ENCODE peak calls at places on chromosomes 16 and 17, in ten cellular contexts. F, D, C, W, Y, K, P, S, V and J are unnamed samples. For H3K36me3, the result is how much of the 10 kb centered on the place peaks cover.

GRCh38 chr17:42101513-42102292 is 3.4 kb upstream of the ZNF385C start:
- DNase-seq in F (peak), D (peak), C (peak), W (no peak), Y (peak), K (peak), P (peak), S (peak), V (peak), J (peak)

GRCh38 chr17:60151355-60151754 is 1.6 kb downstream of the CA4 start:
- DNase-seq in F (no peak), D (no peak), C (no peak), W (no peak), Y (no peak), K (no peak), P (no peak), S (no peak), V (no peak), J (no peak)

GRCh38 chr16:57653936-57654335 is 14.2 kb upstream of the ADGRG3 start:
- DNase-seq in F (no peak), D (no peak), C (no peak), W (no peak), Y (peak), K (no peak), P (no peak), S (no peak), V (no peak), J (no peak)

GRCh38 chr16:66750279-66751134 is 902 bp downstream of the DYNC1LI2 start:
- DNase-seq in F (no peak), D (no peak), C (no peak), W (no peak), Y (peak), K (no peak), P (no peak), S (no peak), V (no peak), J (no peak)

GRCh38 chr17:79888811-79889634 is 49.8 kb upstream of the CBX4 start:
- DNase-seq in F (no peak), D (no peak), C (no peak), W (no peak), Y (no peak), K (no peak), P (no peak), S (no peak), V (peak), J (no peak)

GRCh38 chr17:49571283-49571682 is 4.4 kb upstream of the NXPH3 start:
- DNase-seq in F (no peak), D (no peak), C (no peak), W (no peak), Y (no peak), K (no peak), P (no peak), S (no peak), V (peak), J (peak)

GRCh38 chr17:83036666-83037065 is 42.7 kb upstream of the METRNL start:
- DNase-seq in F (no peak), D (no peak), C (no peak), W (no peak), Y (no peak), K (no peak), P (no peak), S (no peak), V (no peak), J (no peak)

GRCh38 chr17:75848523-75849303 is 4.5 kb upstream of the UNC13D start:
- DNase-seq in F (peak), D (peak), C (no peak), W (peak), Y (peak), K (peak), P (peak), S (peak), V (peak), J (peak)

GRCh38 chr16:30354423-30355143 is 525 bp downstream of the CD2BP2 start:
- DNase-seq in F (no peak), D (peak), C (no peak), W (no peak), Y (peak), K (no peak), P (no peak), S (no peak), V (no peak), J (no peak)

GRCh38 chr17:73690581-73691135 is 46.4 kb upstream of the SDK2 start:
- DNase-seq in F (no peak), D (no peak), C (no peak), W (no peak), Y (no peak), K (no peak), P (no peak), S (peak), V (no peak), J (no peak)

GRCh38 chr17:1055751-1056645 is 59.1 kb downstream of the TIMM22 start:
- DNase-seq in F (peak), D (peak), C (peak), W (no peak), Y (peak), K (peak), P (peak), S (peak), V (no peak), J (peak)

GRCh38 chr17:57440522-57441269 is 184.4 kb downstream of the MSI2 start:
- DNase-seq in F (peak), D (no peak), C (peak), W (peak), Y (peak), K (peak), P (peak), S (peak), V (no peak), J (peak)

GRCh38 chr16:89574681-89575246 is 794 bp upstream of the CPNE7 start:
- DNase-seq in F (no peak), D (no peak), C (peak), W (peak), Y (peak), K (peak), P (no peak), S (peak), V (peak), J (peak)

GRCh38 chr17:29289852-29290251 is 4.1 kb downstream of the NUFIP2 start:
- DNase-seq in F (no peak), D (no peak), C (no peak), W (no peak), Y (no peak), K (no peak), P (no peak), S (no peak), V (no peak), J (no peak)

GRCh38 chr17:2030779-2031163 is 818 bp downstream of the DPH1 start:
- DNase-seq in F (no peak), D (peak), C (no peak), W (peak), Y (no peak), K (no peak), P (no peak), S (no peak), V (no peak), J (peak)

GRCh38 chr17:47700471-47701449 is 6.8 kb downstream of the TBKBP1 start:
- DNase-seq in F (no peak), D (no peak), C (no peak), W (no peak), Y (no peak), K (no peak), P (no peak), S (no peak), V (peak), J (no peak)

GRCh38 chr16:7160093-7160492 is 172.6 kb upstream of the RBFOX1 start:
- DNase-seq in F (no peak), D (no peak), C (no peak), W (no peak), Y (no peak), K (no peak), P (no peak), S (no peak), V (no peak), J (no peak)

GRCh38 chr17:39920218-39921210 is 2.1 kb upstream of the GSDMB start:
- DNase-seq in F (no peak), D (no peak), C (no peak), W (no peak), Y (no peak), K (peak), P (no peak), S (no peak), V (peak), J (no peak)

GRCh38 chr16:75614247-75614897 is 8.7 kb downstream of the ADAT1 start:
- DNase-seq in F (no peak), D (no peak), C (peak), W (peak), Y (peak), K (no peak), P (no peak), S (no peak), V (no peak), J (no peak)

GRCh38 chr16:89409161-89409711 is 81.1 kb downstream of the ANKRD11 start:
- DNase-seq in F (no peak), D (no peak), C (no peak), W (no peak), Y (peak), K (peak), P (no peak), S (no peak), V (no peak), J (no peak)

GRCh38 chr16:55528974-55529373 is 20.1 kb downstream of the LPCAT2 start:
- DNase-seq in F (no peak), D (no peak), C (no peak), W (no peak), Y (no peak), K (no peak), P (no peak), S (peak), V (no peak), J (no peak)

GRCh38 chr16:58513874-58514273 is 1.4 kb upstream of the SETD6 start:
- DNase-seq in F (no peak), D (no peak), C (peak), W (no peak), Y (no peak), K (no peak), P (no peak), S (no peak), V (no peak), J (no peak)

GRCh38 chr16:58299757-58300349 is 5.0 kb upstream of the PRSS54 start:
- DNase-seq in F (no peak), D (no peak), C (no peak), W (peak), Y (peak), K (peak), P (no peak), S (peak), V (no peak), J (no peak)

GRCh38 chr16:49921791-49922456 is 66.0 kb upstream of the ZNF423 start:
- DNase-seq in F (peak), D (no peak), C (peak), W (no peak), Y (peak), K (peak), P (peak), S (peak), V (peak), J (peak)

GRCh38 chr17:10797848-10798328 is 6.0 kb downstream of the TMEM238L start:
- DNase-seq in F (no peak), D (no peak), C (no peak), W (no peak), Y (no peak), K (no peak), P (no peak), S (no peak), V (peak), J (no peak)

GRCh38 chr16:19717781-19718623 is at the start of the genes IQCK and KNOP1:
- DNase-seq in F (peak), D (peak), C (peak), W (peak), Y (peak), K (peak), P (peak), S (peak), V (peak), J (peak)

GRCh38 chr17:1227917-1228751 is 42.1 kb upstream of the BHLHA9 start:
- DNase-seq in F (peak), D (peak), C (no peak), W (no peak), Y (no peak), K (peak), P (no peak), S (no peak), V (peak), J (peak)

GRCh38 chr17:55709984-55710383 is 12.7 kb downstream of the TMEM100 start:
- DNase-seq in F (peak), D (no peak), C (no peak), W (no peak), Y (no peak), K (no peak), P (peak), S (no peak), V (no peak), J (peak)

GRCh38 chr17:79011451-79012147 is 2.0 kb upstream of the CANT1 start:
- DNase-seq in F (no peak), D (no peak), C (peak), W (peak), Y (peak), K (no peak), P (no peak), S (no peak), V (no peak), J (no peak)

GRCh38 chr17:80348551-80349436 is 66.2 kb upstream of the ENDOV start:
- DNase-seq in F (no peak), D (no peak), C (no peak), W (no peak), Y (no peak), K (no peak), P (no peak), S (peak), V (peak), J (no peak)

GRCh38 chr16:11534262-11534661 is 52.5 kb downstream of the LITAF start:
- DNase-seq in F (no peak), D (no peak), C (no peak), W (peak), Y (no peak), K (no peak), P (no peak), S (no peak), V (no peak), J (no peak)

GRCh38 chr17:44792276-44792675 is 33.5 kb downstream of the ADAM11 start:
- DNase-seq in F (no peak), D (no peak), C (peak), W (no peak), Y (peak), K (no peak), P (no peak), S (no peak), V (no peak), J (no peak)

GRCh38 chr16:49832177-49832576 is 23.7 kb downstream of the ZNF423 start:
- DNase-seq in F (peak), D (no peak), C (no peak), W (no peak), Y (no peak), K (no peak), P (peak), S (no peak), V (no peak), J (no peak)

GRCh38 chr17:46013502-46014165 is 14.6 kb downstream of the STH start:
- DNase-seq in F (no peak), D (no peak), C (no peak), W (no peak), Y (peak), K (no peak), P (no peak), S (peak), V (peak), J (no peak)

GRCh38 chr16:1020591-1020990 is 39.0 kb downstream of the SOX8 start:
- DNase-seq in F (no peak), D (no peak), C (no peak), W (no peak), Y (no peak), K (no peak), P (no peak), S (no peak), V (no peak), J (no peak)

GRCh38 chr17:951388-952132 is 28.0 kb downstream of the NXN start:
- DNase-seq in F (no peak), D (no peak), C (peak), W (peak), Y (peak), K (no peak), P (peak), S (no peak), V (no peak), J (peak)

GRCh38 chr17:50198026-50198669 is 3.3 kb downstream of the COL1A1 start:
- DNase-seq in F (peak), D (no peak), C (no peak), W (peak), Y (peak), K (peak), P (peak), S (peak), V (peak), J (peak)

GRCh38 chr16:62638324-62638911 is 602.2 kb upstream of the CDH8 start:
- DNase-seq in F (no peak), D (no peak), C (no peak), W (no peak), Y (no peak), K (no peak), P (no peak), S (no peak), V (no peak), J (no peak)

GRCh38 chr17:40433551-40434384 is 9.5 kb upstream of the IGFBP4 start:
- DNase-seq in F (no peak), D (no peak), C (no peak), W (no peak), Y (no peak), K (no peak), P (peak), S (no peak), V (peak), J (no peak)

GRCh38 chr16:82580293-82580900 is 46.4 kb upstream of the CDH13 start:
- DNase-seq in F (no peak), D (no peak), C (peak), W (no peak), Y (peak), K (no peak), P (no peak), S (peak), V (no peak), J (no peak)

GRCh38 chr17:31815212-31815611 is 43.8 kb downstream of the COPRS start:
- DNase-seq in F (no peak), D (no peak), C (no peak), W (no peak), Y (no peak), K (no peak), P (no peak), S (no peak), V (no peak), J (no peak)
- TF ChIP-seq CTCF in F (no peak), D (no peak), C (no peak), W (no peak), Y (no peak), K (no peak), P (no peak), S (no peak), V (no peak), J (no peak)

GRCh38 chr16:56577300-56577625 is 12.1 kb upstream of the MT3 start:
- DNase-seq in F (no peak), D (no peak), C (no peak), W (no peak), Y (no peak), K (no peak), P (no peak), S (no peak), V (no peak), J (no peak)
- H3K36me3 ChIP-seq in F (under half), D (under half), C (under half), W (under half), Y (under half), K (under half), P (under half), S (under half), V (under half), J (under half)

GRCh38 chr17:17724307-17724921 is 43.2 kb downstream of the RAI1 start:
- DNase-seq in F (no peak), D (no peak), C (peak), W (no peak), Y (no peak), K (no peak), P (no peak), S (peak), V (no peak), J (no peak)
- H3K4me3 ChIP-seq in F (peak), D (peak), C (peak), W (no peak), Y (no peak), K (peak), P (peak), S (peak), V (peak), J (peak)

GRCh38 chr17:7857724-7858486 is at the start of gene CYB5D1:
- DNase-seq in F (peak), D (peak), C (peak), W (peak), Y (peak), K (peak), P (peak), S (peak), V (peak), J (peak)

GRCh38 chr17:7856840-7857723 is at the start of gene NAA38:
- DNase-seq in F (peak), D (peak), C (peak), W (peak), Y (peak), K (peak), P (peak), S (peak), V (peak), J (peak)

GRCh38 chr17:7859028-7859427 is 1.2 kb downstream of the CYB5D1 start:
- DNase-seq in F (no peak), D (no peak), C (no peak), W (no peak), Y (no peak), K (no peak), P (no peak), S (no peak), V (no peak), J (no peak)

GRCh38 chr17:7856081-7856791 is 1.1 kb downstream of the NAA38 start:
- DNase-seq in F (no peak), D (peak), C (no peak), W (no peak), Y (no peak), K (peak), P (peak), S (peak), V (peak), J (peak)

DNA sequence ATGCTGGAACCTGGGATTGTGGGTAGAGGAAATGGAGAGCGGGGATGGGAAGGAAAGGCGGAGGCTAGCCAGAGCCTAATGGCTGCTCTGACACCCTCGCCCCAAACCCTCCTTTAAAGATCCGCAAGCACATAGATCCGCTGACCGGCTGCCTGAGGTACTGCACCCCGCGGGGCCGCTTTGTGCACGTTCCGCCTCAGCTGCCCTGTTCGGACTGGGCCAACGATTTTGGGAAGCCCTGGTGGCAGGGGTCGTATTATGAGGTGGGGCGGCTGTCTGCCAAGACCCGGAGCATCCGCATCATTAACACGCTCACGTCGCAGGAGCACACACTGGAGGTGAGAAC is 657 bp downstream of the CYB5D1 start:
- DNase-seq in F (no peak), D (peak), C (peak), W (peak), Y (no peak), K (peak), P (peak), S (peak), V (peak), J (peak)
- TF ChIP-seq CTCF in F (peak), D (peak), C (peak), W (peak), Y (peak), K (no peak), P (peak), S (peak), V (peak), J (peak)

GRCh38 chr16:81366316-81366932 is 51.7 kb downstream of the GAN start:
- DNase-seq in F (no peak), D (no peak), C (peak), W (no peak), Y (peak), K (peak), P (no peak), S (peak), V (no peak), J (no peak)

GRCh38 chr16:81371106-81371505 is 56.3 kb downstream of the GAN start:
- DNase-seq in F (no peak), D (no peak), C (no peak), W (no peak), Y (peak), K (no peak), P (no peak), S (no peak), V (no peak), J (no peak)

GRCh38 chr16:81367821-81368220 is 53.1 kb downstream of the GAN start:
- DNase-seq in F (no peak), D (no peak), C (no peak), W (no peak), Y (no peak), K (no peak), P (no peak), S (no peak), V (no peak), J (no peak)

GRCh38 chr16:81365731-81366130 is 51.0 kb downstream of the GAN start:
- DNase-seq in F (no peak), D (no peak), C (no peak), W (no peak), Y (no peak), K (no peak), P (no peak), S (no peak), V (no peak), J (no peak)

DNA sequence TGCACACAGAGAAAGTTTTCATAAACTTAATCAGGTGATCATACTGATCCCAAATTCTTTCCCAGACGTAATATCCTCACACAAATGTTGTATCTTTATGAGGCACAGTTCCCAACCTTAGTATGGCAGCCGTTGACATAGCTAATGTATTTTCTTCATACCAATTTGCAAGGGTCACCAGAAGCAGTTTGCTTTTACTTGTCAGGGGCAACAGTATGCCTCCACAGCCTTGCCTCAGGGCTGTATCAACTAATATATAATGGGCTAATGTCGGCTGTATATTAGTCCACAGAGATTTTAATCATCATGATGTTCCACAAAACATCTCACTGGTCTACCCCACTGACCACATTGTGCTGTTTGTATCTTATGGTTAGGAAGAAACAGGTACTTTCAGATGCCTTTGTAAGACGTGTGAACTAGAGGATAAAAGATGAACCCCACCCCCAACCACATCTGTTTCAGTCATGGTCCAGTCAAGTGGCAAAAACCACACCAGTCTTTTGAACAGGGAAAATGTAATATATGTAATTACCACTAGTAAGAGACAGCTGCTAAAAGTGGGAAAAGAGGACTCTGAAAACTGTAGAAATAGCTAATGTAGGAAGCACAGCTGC is 55.2 kb downstream of the GAN start:
- DNase-seq in F (no peak), D (no peak), C (no peak), W (no peak), Y (no peak), K (no peak), P (no peak), S (no peak), V (no peak), J (no peak)
- H3K36me3 ChIP-seq in F (under half), D (under half), C (under half), W (under half), Y (under half), K (under half), P (half or more), S (under half), V (under half), J (half or more)

GRCh38 chr16:8685617-8686016 is 11.2 kb downstream of the ABAT start:
- DNase-seq in F (no peak), D (no peak), C (no peak), W (no peak), Y (no peak), K (no peak), P (no peak), S (no peak), V (no peak), J (no peak)
- H3K4me3 ChIP-seq in F (no peak), D (no peak), C (no peak), W (no peak), Y (no peak), K (no peak), P (no peak), S (no peak), V (no peak), J (no peak)